ENCODE peak calls at places on chromosomes 16 and 17, in five cellular contexts. One of them, this sample, is unnamed.
A peak's percentile ranks its signal among the peaks of the same experiment; 100 is the strongest.

GRCh38 chr17:731943-732787 is at the start of gene TLCD3A:
- DNase-seq in anterior cingulate cortex: peak; percentile 26
- DNase-seq in omental fat pad: no peak
- DNase-seq in AG09309: no peak
- DNase-seq in cardiac septum: no peak
- DNase-seq in this sample: no peak

GRCh38 chr17:41894791-41895331 is 23.9 kb downstream of the ACLY start:
- DNase-seq in AG09309: peak; percentile 91
- DNase-seq in anterior cingulate cortex: no peak
- DNase-seq in cardiac septum: no peak
- DNase-seq in omental fat pad: no peak
- DNase-seq in this sample: no peak

GRCh38 chr17:75650874-75651273 is 16.1 kb downstream of the RECQL5 start:
- DNase-seq in cardiac septum: no peak
- DNase-seq in anterior cingulate cortex: no peak
- DNase-seq in AG09309: no peak
- DNase-seq in omental fat pad: no peak
- DNase-seq in this sample: no peak

GRCh38 chr16:14181371-14182050 is 110.4 kb downstream of the MRTFB start:
- DNase-seq in omental fat pad: no peak
- DNase-seq in AG09309: peak; percentile 93
- DNase-seq in anterior cingulate cortex: no peak
- DNase-seq in cardiac septum: no peak
- DNase-seq in this sample: no peak

GRCh38 chr17:79322216-79323123 is 247.8 kb downstream of the ENGASE start:
- DNase-seq in omental fat pad: no peak
- DNase-seq in AG09309: no peak
- DNase-seq in cardiac septum: no peak
- DNase-seq in anterior cingulate cortex: no peak
- DNase-seq in this sample: no peak

GRCh38 chr17:3723188-3723555 is 531 bp upstream of the HASPIN start:
- DNase-seq in anterior cingulate cortex: no peak
- DNase-seq in cardiac septum: no peak
- DNase-seq in omental fat pad: no peak
- DNase-seq in AG09309: no peak
- DNase-seq in this sample: no peak

GRCh38 chr16:55572439-55572838 is 6.0 kb downstream of the CAPNS2 start:
- DNase-seq in cardiac septum: no peak
- DNase-seq in omental fat pad: no peak
- DNase-seq in AG09309: no peak
- DNase-seq in anterior cingulate cortex: no peak
- DNase-seq in this sample: no peak

GRCh38 chr16:25184771-25185170 is 32.0 kb upstream of the AQP8 start:
- DNase-seq in anterior cingulate cortex: no peak
- DNase-seq in cardiac septum: no peak
- DNase-seq in AG09309: no peak
- DNase-seq in omental fat pad: no peak
- DNase-seq in this sample: no peak

GRCh38 chr16:58733671-58734458 is at the start of gene GOT2:
- DNase-seq in cardiac septum: peak; percentile 94
- DNase-seq in AG09309: peak; percentile 41
- DNase-seq in anterior cingulate cortex: peak; percentile 80
- DNase-seq in omental fat pad: peak; percentile 32
- DNase-seq in this sample: peak; percentile 28

GRCh38 chr17:52049051-52049450 is 109.5 kb downstream of the CA10 start:
- DNase-seq in omental fat pad: no peak
- DNase-seq in cardiac septum: no peak
- DNase-seq in anterior cingulate cortex: no peak
- DNase-seq in AG09309: no peak
- DNase-seq in this sample: no peak

GRCh38 chr16:8914098-8914497 is 31.9 kb downstream of the LITAFD start:
- DNase-seq in omental fat pad: no peak
- DNase-seq in anterior cingulate cortex: no peak
- DNase-seq in AG09309: no peak
- DNase-seq in cardiac septum: no peak
- DNase-seq in this sample: no peak

GRCh38 chr17:13293421-13293820 is 275.6 kb upstream of the ELAC2 start:
- DNase-seq in omental fat pad: no peak
- DNase-seq in anterior cingulate cortex: no peak
- DNase-seq in AG09309: no peak
- DNase-seq in cardiac septum: no peak
- DNase-seq in this sample: no peak

GRCh38 chr17:4148611-4149308 is 5.8 kb downstream of the CYB5D2 start:
- DNase-seq in cardiac septum: no peak
- DNase-seq in anterior cingulate cortex: no peak
- DNase-seq in AG09309: no peak
- DNase-seq in omental fat pad: no peak
- DNase-seq in this sample: no peak

GRCh38 chr16:70579648-70580630 is 56.3 kb downstream of the SF3B3 start:
- DNase-seq in cardiac septum: no peak
- DNase-seq in AG09309: no peak
- DNase-seq in omental fat pad: no peak
- DNase-seq in anterior cingulate cortex: no peak
- DNase-seq in this sample: no peak

GRCh38 chr17:60129164-60129563 is 20.6 kb upstream of the CA4 start:
- DNase-seq in cardiac septum: no peak
- DNase-seq in anterior cingulate cortex: no peak
- DNase-seq in omental fat pad: no peak
- DNase-seq in AG09309: no peak
- DNase-seq in this sample: no peak

GRCh38 chr17:71496552-71496951 is 624.3 kb upstream of the SOX9 start:
- DNase-seq in anterior cingulate cortex: no peak
- DNase-seq in cardiac septum: no peak
- DNase-seq in AG09309: peak; percentile 66
- DNase-seq in omental fat pad: no peak
- DNase-seq in this sample: no peak

GRCh38 chr16:19749571-19750080 is 31.6 kb downstream of the IQCK start:
- DNase-seq in AG09309: no peak
- DNase-seq in omental fat pad: no peak
- DNase-seq in cardiac septum: no peak
- DNase-seq in anterior cingulate cortex: no peak
- DNase-seq in this sample: no peak

GRCh38 chr17:73647767-73648542 is 3.7 kb upstream of the SDK2 start:
- DNase-seq in omental fat pad: no peak
- DNase-seq in cardiac septum: no peak
- DNase-seq in AG09309: no peak
- DNase-seq in anterior cingulate cortex: no peak
- DNase-seq in this sample: no peak

GRCh38 chr16:87461466-87461975 is 31.3 kb downstream of the ZCCHC14 start:
- DNase-seq in AG09309: no peak
- DNase-seq in anterior cingulate cortex: peak; percentile 11
- DNase-seq in omental fat pad: no peak
- DNase-seq in cardiac septum: peak; percentile 78
- DNase-seq in this sample: peak; percentile 78

GRCh38 chr17:57363998-57364645 is 107.8 kb downstream of the MSI2 start:
- DNase-seq in anterior cingulate cortex: no peak
- DNase-seq in AG09309: no peak
- DNase-seq in cardiac septum: no peak
- DNase-seq in omental fat pad: no peak
- DNase-seq in this sample: no peak

GRCh38 chr17:32118835-32119234 is 23.5 kb upstream of the RHOT1 start:
- DNase-seq in omental fat pad: no peak
- DNase-seq in AG09309: no peak
- DNase-seq in anterior cingulate cortex: no peak
- DNase-seq in cardiac septum: no peak
- DNase-seq in this sample: no peak

This sample was measured in ascending aorta.